ENCODE peak calls at places on chromosome 1, in five cellular contexts. One of them, this sample, is unnamed. For H3K79me2, the result is how much of the 10 kb centered on the place peaks cover.

GRCh38 chr1:179228783-179229213 is 679 bp downstream of the ABL2 start:
- DNase-seq in mesendoderm: peak
- DNase-seq in OCI-LY7: no peak
- DNase-seq in keratinocyte: no peak
- DNase-seq in mammary epithelial cell: no peak
- DNase-seq in this sample: peak

GRCh38 chr1:77282866-77283539 is 1.2 kb downstream of the AK5 start:
- DNase-seq in mesendoderm: peak
- DNase-seq in OCI-LY7: no peak
- DNase-seq in keratinocyte: no peak
- DNase-seq in mammary epithelial cell: no peak
- DNase-seq in this sample: no peak

GRCh38 chr1:150009604-150010387 is 730 bp downstream of the OTUD7B start:
- DNase-seq in mesendoderm: peak
- DNase-seq in OCI-LY7: peak
- DNase-seq in keratinocyte: no peak
- DNase-seq in mammary epithelial cell: peak
- DNase-seq in this sample: peak

GRCh38 chr1:157307491-157307890 is 169.3 kb upstream of the ETV3 start:
- DNase-seq in mesendoderm: no peak
- DNase-seq in OCI-LY7: no peak
- DNase-seq in keratinocyte: no peak
- DNase-seq in mammary epithelial cell: no peak
- DNase-seq in this sample: no peak

GRCh38 chr1:59375321-59376220 is 78.7 kb downstream of the FGGY start:
- DNase-seq in mesendoderm: no peak
- DNase-seq in OCI-LY7: no peak
- DNase-seq in keratinocyte: peak
- DNase-seq in mammary epithelial cell: peak
- DNase-seq in this sample: no peak

GRCh38 chr1:83131692-83131955 is 867.3 kb downstream of the TTLL7 start:
- DNase-seq in mesendoderm: no peak
- DNase-seq in OCI-LY7: no peak
- DNase-seq in keratinocyte: peak
- DNase-seq in mammary epithelial cell: peak
- DNase-seq in this sample: no peak

GRCh38 chr1:3821004-3821933 is 25.0 kb upstream of the LRRC47 start:
- DNase-seq in mesendoderm: no peak
- DNase-seq in OCI-LY7: no peak
- DNase-seq in keratinocyte: no peak
- DNase-seq in mammary epithelial cell: no peak
- DNase-seq in this sample: no peak

GRCh38 chr1:85577421-85578320 is 2.9 kb upstream of the CCN1 start:
- DNase-seq in mesendoderm: peak
- DNase-seq in OCI-LY7: no peak
- DNase-seq in keratinocyte: no peak
- DNase-seq in mammary epithelial cell: peak
- DNase-seq in this sample: no peak

GRCh38 chr1:150132372-150132771 is 17.3 kb upstream of the PLEKHO1 start:
- DNase-seq in mesendoderm: no peak
- DNase-seq in OCI-LY7: no peak
- DNase-seq in keratinocyte: no peak
- DNase-seq in mammary epithelial cell: no peak
- DNase-seq in this sample: no peak

GRCh38 chr1:156725683-156726280 is 2.5 kb upstream of the METTL25B start:
- DNase-seq in mesendoderm: peak
- DNase-seq in OCI-LY7: peak
- DNase-seq in keratinocyte: peak
- DNase-seq in mammary epithelial cell: peak
- DNase-seq in this sample: peak

GRCh38 chr1:52662645-52663313 is 29.8 kb downstream of the SHISAL2A start:
- DNase-seq in mesendoderm: peak
- DNase-seq in OCI-LY7: no peak
- DNase-seq in keratinocyte: peak
- DNase-seq in mammary epithelial cell: peak
- DNase-seq in this sample: no peak

GRCh38 chr1:162213281-162213909 is 143.9 kb downstream of the NOS1AP start:
- DNase-seq in mesendoderm: no peak
- DNase-seq in OCI-LY7: no peak
- DNase-seq in keratinocyte: no peak
- DNase-seq in mammary epithelial cell: peak
- DNase-seq in this sample: no peak

GRCh38 chr1:245155186-245156040 is 628 bp downstream of the KIF26B start:
- DNase-seq in mesendoderm: peak
- DNase-seq in OCI-LY7: no peak
- DNase-seq in keratinocyte: no peak
- DNase-seq in mammary epithelial cell: peak
- DNase-seq in this sample: no peak

GRCh38 chr1:236127045-236127444 is 15.3 kb upstream of the GPR137B start:
- DNase-seq in mesendoderm: no peak
- DNase-seq in OCI-LY7: no peak
- DNase-seq in keratinocyte: no peak
- DNase-seq in mammary epithelial cell: no peak
- DNase-seq in this sample: no peak

GRCh38 chr1:154718566-154718965 is 110.6 kb upstream of the ADAR start:
- DNase-seq in mesendoderm: no peak
- DNase-seq in OCI-LY7: no peak
- DNase-seq in keratinocyte: no peak
- DNase-seq in mammary epithelial cell: no peak
- DNase-seq in this sample: no peak

GRCh38 chr1:220751130-220751529 is 3.0 kb downstream of the MTARC2 start:
- DNase-seq in mesendoderm: no peak
- DNase-seq in OCI-LY7: no peak
- DNase-seq in keratinocyte: no peak
- DNase-seq in mammary epithelial cell: no peak
- DNase-seq in this sample: no peak

GRCh38 chr1:183195146-183195571 is 9.1 kb downstream of the LAMC2 start:
- DNase-seq in mesendoderm: peak
- DNase-seq in OCI-LY7: no peak
- DNase-seq in keratinocyte: peak
- DNase-seq in mammary epithelial cell: peak
- DNase-seq in this sample: no peak

GRCh38 chr1:241631674-241632073 is 8.5 kb downstream of the CHML start:
- DNase-seq in mesendoderm: no peak
- DNase-seq in OCI-LY7: no peak
- DNase-seq in keratinocyte: no peak
- DNase-seq in mammary epithelial cell: no peak
- DNase-seq in this sample: no peak
- H3K79me2 ChIP-seq in mesendoderm: under half
- H3K79me2 ChIP-seq in OCI-LY7: under half
- H3K79me2 ChIP-seq in keratinocyte: under half
- H3K79me2 ChIP-seq in mammary epithelial cell: under half
- H3K79me2 ChIP-seq in this sample: under half

GRCh38 chr1:112446411-112446810 is 50.4 kb downstream of the CTTNBP2NL start:
- DNase-seq in mesendoderm: no peak
- DNase-seq in OCI-LY7: no peak
- DNase-seq in keratinocyte: no peak
- DNase-seq in mammary epithelial cell: no peak
- DNase-seq in this sample: no peak
- H3K79me2 ChIP-seq in mesendoderm: under half
- H3K79me2 ChIP-seq in OCI-LY7: under half
- H3K79me2 ChIP-seq in keratinocyte: under half
- H3K79me2 ChIP-seq in mammary epithelial cell: under half
- H3K79me2 ChIP-seq in this sample: under half

GRCh38 chr1:26828352-26829093 is 2.0 kb downstream of the ZDHHC18 start:
- DNase-seq in mesendoderm: no peak
- DNase-seq in OCI-LY7: peak
- DNase-seq in keratinocyte: no peak
- DNase-seq in mammary epithelial cell: no peak
- DNase-seq in this sample: no peak

GRCh38 chr1:26831546-26832248 is 5.2 kb downstream of the ZDHHC18 start:
- DNase-seq in mesendoderm: no peak
- DNase-seq in OCI-LY7: no peak
- DNase-seq in keratinocyte: no peak
- DNase-seq in mammary epithelial cell: no peak
- DNase-seq in this sample: peak

GRCh38 chr1:26829214-26829911 is 2.9 kb downstream of the ZDHHC18 start:
- DNase-seq in mesendoderm: no peak
- DNase-seq in OCI-LY7: no peak
- DNase-seq in keratinocyte: no peak
- DNase-seq in mammary epithelial cell: no peak
- DNase-seq in this sample: no peak

GRCh38 chr1:26832249-26832960 is 5.9 kb downstream of the ZDHHC18 start:
- DNase-seq in mesendoderm: no peak
- DNase-seq in OCI-LY7: no peak
- DNase-seq in keratinocyte: no peak
- DNase-seq in mammary epithelial cell: no peak
- DNase-seq in this sample: peak

GRCh38 chr1:26831059-26831458 is 4.6 kb downstream of the ZDHHC18 start:
- DNase-seq in mesendoderm: no peak
- DNase-seq in OCI-LY7: no peak
- DNase-seq in keratinocyte: no peak
- DNase-seq in mammary epithelial cell: no peak
- DNase-seq in this sample: no peak
- H3K79me2 ChIP-seq in mesendoderm: under half
- H3K79me2 ChIP-seq in OCI-LY7: under half
- H3K79me2 ChIP-seq in keratinocyte: under half
- H3K79me2 ChIP-seq in mammary epithelial cell: half or more
- H3K79me2 ChIP-seq in this sample: half or more

DNA sequence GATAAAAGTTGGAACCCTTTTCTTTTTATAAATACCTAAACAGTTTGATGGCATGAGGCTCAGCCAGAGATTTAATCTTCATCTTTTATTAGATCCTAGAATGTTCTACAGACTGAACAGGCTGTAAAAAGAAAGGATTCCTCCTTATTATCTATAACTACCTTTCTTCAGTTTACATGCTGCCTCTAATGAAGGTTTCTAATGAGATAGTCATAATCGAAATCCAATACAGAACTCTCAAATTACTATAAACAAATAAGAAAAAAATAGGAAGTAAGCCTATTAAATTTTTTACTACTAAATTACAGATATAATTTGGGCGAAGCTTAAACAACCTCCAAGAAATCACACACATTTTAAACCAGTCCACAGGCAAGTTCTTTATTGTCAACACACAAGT is 5.0 kb downstream of the WDR26 start:
- DNase-seq in mesendoderm: no peak
- DNase-seq in OCI-LY7: no peak
- DNase-seq in keratinocyte: no peak
- DNase-seq in mammary epithelial cell: no peak
- DNase-seq in this sample: no peak
- H3K79me2 ChIP-seq in mesendoderm: under half
- H3K79me2 ChIP-seq in OCI-LY7: half or more
- H3K79me2 ChIP-seq in keratinocyte: half or more
- H3K79me2 ChIP-seq in mammary epithelial cell: half or more
- H3K79me2 ChIP-seq in this sample: half or more

GRCh38 chr1:205451202-205451601 is 4.6 kb downstream of the BLACAT1 start:
- DNase-seq in mesendoderm: peak
- DNase-seq in OCI-LY7: no peak
- DNase-seq in keratinocyte: peak
- DNase-seq in mammary epithelial cell: peak
- DNase-seq in this sample: no peak

GRCh38 chr1:205449750-205450443 is 5.9 kb downstream of the BLACAT1 start:
- DNase-seq in mesendoderm: peak
- DNase-seq in OCI-LY7: no peak
- DNase-seq in keratinocyte: peak
- DNase-seq in mammary epithelial cell: peak
- DNase-seq in this sample: no peak

GRCh38 chr1:205449254-205449749 is 6.5 kb downstream of the BLACAT1 start:
- DNase-seq in mesendoderm: peak
- DNase-seq in OCI-LY7: no peak
- DNase-seq in keratinocyte: no peak
- DNase-seq in mammary epithelial cell: no peak
- DNase-seq in this sample: no peak

GRCh38 chr1:205451759-205452164 is 4.1 kb downstream of the BLACAT1 start:
- DNase-seq in mesendoderm: peak
- DNase-seq in OCI-LY7: no peak
- DNase-seq in keratinocyte: no peak
- DNase-seq in mammary epithelial cell: no peak
- DNase-seq in this sample: no peak

GRCh38 chr1:205450448-205450847 is 5.4 kb downstream of the BLACAT1 start:
- DNase-seq in mesendoderm: peak
- DNase-seq in OCI-LY7: no peak
- DNase-seq in keratinocyte: no peak
- DNase-seq in mammary epithelial cell: peak
- DNase-seq in this sample: no peak
- H3K79me2 ChIP-seq in mesendoderm: under half
- H3K79me2 ChIP-seq in OCI-LY7: under half
- H3K79me2 ChIP-seq in keratinocyte: under half
- H3K79me2 ChIP-seq in mammary epithelial cell: under half
- H3K79me2 ChIP-seq in this sample: under half

This sample was measured in Karpas-422.